ENCODE peak calls at places on chromosome 7, in eight cellular contexts. T is activated T-cell treated with anti-CD3 and anti-CD28 coated beads for 24 hours; Q is fibroblast of pulmonary artery; B is C1 segment of cervical spinal cord; N is Peyer's patch; R is AML-193; A is central memory CD4-positive, alpha-beta T cell; L is stimulated activated naive CD4-positive, alpha-beta T cell treated with Interleukin-2 at 50 U/mL for 16 hours. D is an unnamed sample.

GRCh38 chr7:104943502-104944343 is 70.3 kb upstream of the KMT2E start:
- DNase-seq in T (peak), Q (peak), B (no peak), N (peak), R (peak), A (peak), L (peak), D (peak)

GRCh38 chr7:118104812-118105441 is 79.0 kb upstream of the LSM8 start:
- DNase-seq in T (no peak), Q (peak), B (no peak), N (no peak), R (peak), A (no peak), L (no peak), D (peak)

GRCh38 chr7:102326156-102326914 is 29.9 kb downstream of the SPDYE6 start:
- DNase-seq in T (no peak), Q (no peak), B (no peak), N (no peak), R (no peak), A (no peak), L (no peak), D (no peak)

GRCh38 chr7:50359258-50359994 is 54.9 kb downstream of the IKZF1 start:
- DNase-seq in T (no peak), Q (no peak), B (no peak), N (no peak), R (no peak), A (no peak), L (no peak), D (no peak)

GRCh38 chr7:30726296-30727006 is 25.5 kb upstream of the INMT start:
- DNase-seq in T (no peak), Q (no peak), B (no peak), N (no peak), R (no peak), A (peak), L (no peak), D (peak)

GRCh38 chr7:47576031-47576908 is 5.6 kb downstream of the TNS3 start:
- DNase-seq in T (no peak), Q (peak), B (no peak), N (peak), R (no peak), A (no peak), L (no peak), D (peak)

GRCh38 chr7:20365486-20365885 is 34.8 kb downstream of the ITGB8 start:
- DNase-seq in T (no peak), Q (peak), B (no peak), N (no peak), R (no peak), A (no peak), L (no peak), D (no peak)

GRCh38 chr7:88312061-88312663 is 5.5 kb upstream of the STEAP4 start:
- DNase-seq in T (no peak), Q (peak), B (no peak), N (no peak), R (no peak), A (no peak), L (no peak), D (no peak)

GRCh38 chr7:45242698-45243097 is 85.1 kb downstream of the RAMP3 start:
- DNase-seq in T (no peak), Q (no peak), B (no peak), N (no peak), R (no peak), A (no peak), L (no peak), D (no peak)

GRCh38 chr7:27453702-27454405 is 208.8 kb downstream of the HIBADH start:
- DNase-seq in T (no peak), Q (peak), B (no peak), N (no peak), R (no peak), A (no peak), L (no peak), D (no peak)

GRCh38 chr7:102251531-102252372 is 34.9 kb upstream of the SH2B2 start:
- DNase-seq in T (no peak), Q (no peak), B (no peak), N (no peak), R (no peak), A (no peak), L (no peak), D (no peak)

GRCh38 chr7:47290466-47290865 is 291.4 kb downstream of the TNS3 start:
- DNase-seq in T (no peak), Q (no peak), B (no peak), N (no peak), R (no peak), A (no peak), L (no peak), D (no peak)

GRCh38 chr7:54663186-54663585 is 95.8 kb downstream of the SEC61G start:
- DNase-seq in T (no peak), Q (no peak), B (no peak), N (no peak), R (no peak), A (no peak), L (no peak), D (no peak)

D was measured in MV-4-11.